ENCODE peak calls at places on chromosomes 4 and X, in five cellular contexts. One of them, this sample, is unnamed.

GRCh38 chr4:9898596-9899345 is 117.3 kb downstream of the DRD5 start:
- DNase-seq in HCEC 1CT: no peak
- DNase-seq in SW480: peak; percentile 4
- DNase-seq in PC-3: peak; percentile 35
- DNase-seq in testis: peak; percentile 74
- DNase-seq in this sample: peak; percentile 79

GRCh38 chr4:143381171-143382118 is 44.8 kb downstream of the GAB1 start:
- DNase-seq in PC-3: peak; percentile 88
- DNase-seq in testis: peak; percentile 88
- DNase-seq in SW480: no peak
- DNase-seq in HCEC 1CT: peak; percentile 79
- DNase-seq in this sample: peak; percentile 80

GRCh38 chr4:7330811-7331681 is 103.7 kb downstream of the PSAPL1 start:
- DNase-seq in PC-3: no peak
- DNase-seq in SW480: no peak
- DNase-seq in testis: no peak
- DNase-seq in HCEC 1CT: no peak
- DNase-seq in this sample: no peak

GRCh38 chr4:110620352-110621327 is 2.2 kb downstream of the PITX2 start:
- DNase-seq in testis: no peak
- DNase-seq in HCEC 1CT: no peak
- DNase-seq in SW480: no peak
- DNase-seq in PC-3: peak; percentile 45
- DNase-seq in this sample: peak; percentile 24

GRCh38 chr4:5707366-5708133 is 809 bp downstream of the EVC2 start:
- DNase-seq in HCEC 1CT: no peak
- DNase-seq in PC-3: no peak
- DNase-seq in SW480: no peak
- DNase-seq in testis: no peak
- DNase-seq in this sample: no peak

GRCh38 chrX:17917945-17918577 is 57.0 kb upstream of the RAI2 start:
- DNase-seq in HCEC 1CT: no peak
- DNase-seq in testis: no peak
- DNase-seq in PC-3: no peak
- DNase-seq in SW480: no peak
- DNase-seq in this sample: no peak

GRCh38 chrX:9374537-9374936 is 90.3 kb upstream of the TBL1X start:
- DNase-seq in SW480: no peak
- DNase-seq in testis: no peak
- DNase-seq in HCEC 1CT: no peak
- DNase-seq in PC-3: peak; percentile 40
- DNase-seq in this sample: peak; percentile 49

GRCh38 chr4:76752911-76753494 is 144.9 kb downstream of the SOWAHB start:
- DNase-seq in HCEC 1CT: peak; percentile 94
- DNase-seq in SW480: peak; percentile 64
- DNase-seq in PC-3: peak; percentile 84
- DNase-seq in testis: no peak
- DNase-seq in this sample: peak; percentile 92

GRCh38 chr4:101066586-101066985 is 280.7 kb downstream of the PPP3CA start:
- DNase-seq in HCEC 1CT: no peak
- DNase-seq in testis: no peak
- DNase-seq in SW480: no peak
- DNase-seq in PC-3: no peak
- DNase-seq in this sample: no peak

GRCh38 chrX:33211356-33212254 is at the start of gene DMD:
- DNase-seq in testis: peak; percentile 49
- DNase-seq in PC-3: no peak
- DNase-seq in HCEC 1CT: peak; percentile 89
- DNase-seq in SW480: peak; percentile 5
- DNase-seq in this sample: peak; percentile 65

GRCh38 chr4:47830263-47831025 is 7.4 kb downstream of the CORIN start:
- DNase-seq in HCEC 1CT: no peak
- DNase-seq in PC-3: peak; percentile 27
- DNase-seq in SW480: peak; percentile 33
- DNase-seq in testis: no peak
- DNase-seq in this sample: no peak

GRCh38 chr4:20678382-20678781 is 21.9 kb upstream of the PACRGL start:
- DNase-seq in testis: no peak
- DNase-seq in HCEC 1CT: no peak
- DNase-seq in SW480: no peak
- DNase-seq in PC-3: no peak
- DNase-seq in this sample: no peak

GRCh38 chrX:120768254-120768653 is 107.4 kb downstream of the CT47B1 start:
- DNase-seq in PC-3: peak; percentile 4
- DNase-seq in testis: no peak
- DNase-seq in SW480: no peak
- DNase-seq in HCEC 1CT: no peak
- DNase-seq in this sample: no peak

GRCh38 chr4:7656244-7656800 is 221.6 kb upstream of the PSAPL1 start:
- DNase-seq in SW480: no peak
- DNase-seq in testis: no peak
- DNase-seq in HCEC 1CT: no peak
- DNase-seq in PC-3: no peak
- DNase-seq in this sample: no peak

GRCh38 chr4:26032572-26033320 is 118.7 kb downstream of the SMIM20 start:
- DNase-seq in HCEC 1CT: peak; percentile 78
- DNase-seq in SW480: no peak
- DNase-seq in testis: peak; percentile 30
- DNase-seq in PC-3: peak; percentile 55
- DNase-seq in this sample: peak; percentile 43

GRCh38 chrX:9832811-9833210 is 46.6 kb downstream of the SHROOM2 start:
- DNase-seq in testis: no peak
- DNase-seq in PC-3: no peak
- DNase-seq in HCEC 1CT: no peak
- DNase-seq in SW480: no peak
- DNase-seq in this sample: no peak

GRCh38 chr4:96983830-96984229 is 1143.9 kb downstream of the PDHA2 start:
- DNase-seq in testis: no peak
- DNase-seq in SW480: no peak
- DNase-seq in HCEC 1CT: no peak
- DNase-seq in PC-3: no peak
- DNase-seq in this sample: no peak

GRCh38 chr4:69594382-69594781 is 45.1 kb downstream of the UGT2A2 start:
- DNase-seq in PC-3: no peak
- DNase-seq in SW480: no peak
- DNase-seq in HCEC 1CT: no peak
- DNase-seq in testis: no peak
- DNase-seq in this sample: no peak

GRCh38 chr4:137193564-137193963 is 338.7 kb downstream of the PCDH18 start:
- DNase-seq in testis: no peak
- DNase-seq in HCEC 1CT: no peak
- DNase-seq in SW480: no peak
- DNase-seq in PC-3: no peak
- DNase-seq in this sample: no peak

GRCh38 chr4:74123065-74123728 is 24.2 kb upstream of the CXCL2 start:
- DNase-seq in SW480: no peak
- DNase-seq in testis: no peak
- DNase-seq in HCEC 1CT: no peak
- DNase-seq in PC-3: peak; percentile 25
- DNase-seq in this sample: peak; percentile 53

GRCh38 chr4:38013461-38014366 is 53.5 kb downstream of the PTTG2 start:
- DNase-seq in SW480: no peak
- DNase-seq in testis: peak; percentile 40
- DNase-seq in HCEC 1CT: no peak
- DNase-seq in PC-3: peak; percentile 62
- DNase-seq in this sample: peak; percentile 54

GRCh38 chr4:54781771-54782170 is 124.0 kb downstream of the KIT start:
- DNase-seq in testis: peak; percentile 41
- DNase-seq in SW480: no peak
- DNase-seq in PC-3: no peak
- DNase-seq in HCEC 1CT: no peak
- DNase-seq in this sample: no peak

GRCh38 chrX:36019164-36019563 is 99.6 kb downstream of the CFAP47 start:
- DNase-seq in PC-3: no peak
- DNase-seq in SW480: no peak
- DNase-seq in HCEC 1CT: no peak
- DNase-seq in testis: no peak
- DNase-seq in this sample: no peak

GRCh38 chr4:75658881-75659280 is 14.3 kb downstream of the G3BP2 start:
- DNase-seq in testis: no peak
- DNase-seq in PC-3: peak; percentile 30
- DNase-seq in HCEC 1CT: peak; percentile 26
- DNase-seq in SW480: no peak
- DNase-seq in this sample: peak; percentile 61

GRCh38 chr4:17095771-17096170 is 197.3 kb upstream of the LDB2 start:
- DNase-seq in PC-3: no peak
- DNase-seq in HCEC 1CT: no peak
- DNase-seq in SW480: no peak
- DNase-seq in testis: no peak
- DNase-seq in this sample: no peak

GRCh38 chr4:3712112-3712805 is 53.9 kb upstream of the ADRA2C start:
- DNase-seq in PC-3: no peak
- DNase-seq in HCEC 1CT: no peak
- DNase-seq in testis: no peak
- DNase-seq in SW480: no peak
- DNase-seq in this sample: no peak

GRCh38 chr4:140754918-140755810 is 1.0 kb downstream of the TBC1D9 start:
- DNase-seq in HCEC 1CT: no peak
- DNase-seq in testis: no peak
- DNase-seq in PC-3: peak; percentile 19
- DNase-seq in SW480: peak; percentile 22
- DNase-seq in this sample: no peak

GRCh38 chrX:119475389-119476101 is 7.3 kb downstream of the SLC25A5 start:
- DNase-seq in testis: no peak
- DNase-seq in PC-3: peak; percentile 52
- DNase-seq in SW480: no peak
- DNase-seq in HCEC 1CT: peak; percentile 37
- DNase-seq in this sample: peak; percentile 52

GRCh38 chr4:141037441-141037840 is 95.8 kb downstream of the RNF150 start:
- DNase-seq in PC-3: no peak
- DNase-seq in testis: no peak
- DNase-seq in HCEC 1CT: no peak
- DNase-seq in SW480: no peak
- DNase-seq in this sample: no peak

GRCh38 chr4:5821665-5822358 is 71.1 kb downstream of the CRMP1 start:
- DNase-seq in HCEC 1CT: no peak
- DNase-seq in testis: peak; percentile 25
- DNase-seq in PC-3: no peak
- DNase-seq in SW480: no peak
- DNase-seq in this sample: no peak

GRCh38 chrX:138001219-138001618 is 435.3 kb downstream of the ZIC3 start:
- DNase-seq in HCEC 1CT: no peak
- DNase-seq in SW480: no peak
- DNase-seq in PC-3: no peak
- DNase-seq in testis: no peak
- DNase-seq in this sample: no peak

GRCh38 chr4:185717018-185717726 is 94.8 kb downstream of the SORBS2 start:
- DNase-seq in SW480: no peak
- DNase-seq in HCEC 1CT: no peak
- DNase-seq in PC-3: no peak
- DNase-seq in testis: peak; percentile 27
- DNase-seq in this sample: no peak